ENCODE peak calls at places on chromosomes 1 and 21, in nine cellular contexts. N, K, A, E, D, Y, M, W and B are unnamed samples.

GRCh38 chr1:43671626-43672330 is 21.8 kb downstream of the KDM4A start:
- DNase-seq in N (no peak), K (no peak), A (peak), E (peak), D (no peak), Y (no peak), M (no peak), W (peak), B (peak)

GRCh38 chr1:159000627-159001026 is 9.1 kb upstream of the IFI16 start:
- DNase-seq in N (peak), K (peak), A (peak), E (peak), D (peak), Y (peak), M (peak), W (peak), B (peak)

GRCh38 chr1:34785231-34785874 is 4.3 kb downstream of the GJB3 start:
- DNase-seq in N (no peak), K (no peak), A (no peak), E (no peak), D (no peak), Y (no peak), M (no peak), W (no peak), B (no peak)

GRCh38 chr21:37200641-37201480 is 66.3 kb downstream of the VPS26C start:
- DNase-seq in N (no peak), K (no peak), A (no peak), E (no peak), D (no peak), Y (no peak), M (no peak), W (no peak), B (no peak)

GRCh38 chr1:61463220-61463619 is 261.7 kb downstream of the TM2D1 start:
- DNase-seq in N (no peak), K (no peak), A (no peak), E (no peak), D (no peak), Y (no peak), M (no peak), W (no peak), B (no peak)

GRCh38 chr1:205680073-205680851 is at the start of gene SLC45A3:
- DNase-seq in N (peak), K (peak), A (no peak), E (no peak), D (peak), Y (peak), M (no peak), W (peak), B (peak)

GRCh38 chr1:89555550-89555949 is 30.9 kb downstream of the LRRC8B start:
- DNase-seq in N (no peak), K (no peak), A (no peak), E (no peak), D (no peak), Y (no peak), M (no peak), W (no peak), B (no peak)

GRCh38 chr1:2208309-2209239 is 14.0 kb upstream of the FAAP20 start:
- DNase-seq in N (peak), K (peak), A (peak), E (peak), D (peak), Y (peak), M (peak), W (peak), B (peak)

GRCh38 chr1:207002731-207003146 is 29.8 kb downstream of the C1orf116 start:
- DNase-seq in N (peak), K (no peak), A (peak), E (no peak), D (no peak), Y (peak), M (peak), W (no peak), B (peak)

GRCh38 chr1:41485605-41486004 is 1.1 kb upstream of the EDN2 start:
- DNase-seq in N (no peak), K (peak), A (peak), E (peak), D (peak), Y (no peak), M (no peak), W (peak), B (peak)

GRCh38 chr1:165629848-165630628 is 996 bp upstream of the MGST3 start:
- DNase-seq in N (no peak), K (no peak), A (no peak), E (no peak), D (no peak), Y (no peak), M (no peak), W (no peak), B (no peak)

GRCh38 chr1:25608488-25609178 is 8.0 kb upstream of the MAN1C1 start:
- DNase-seq in N (peak), K (peak), A (peak), E (peak), D (peak), Y (peak), M (peak), W (peak), B (peak)

GRCh38 chr1:158793604-158794003 is 12.6 kb upstream of the OR6N2 start:
- DNase-seq in N (no peak), K (no peak), A (no peak), E (no peak), D (no peak), Y (no peak), M (no peak), W (no peak), B (no peak)

GRCh38 chr1:164796916-164797315 is 237.9 kb downstream of the PBX1 start:
- DNase-seq in N (no peak), K (no peak), A (no peak), E (no peak), D (no peak), Y (no peak), M (no peak), W (no peak), B (no peak)

GRCh38 chr1:203465943-203466342 is 9.7 kb upstream of the PRELP start:
- DNase-seq in N (no peak), K (no peak), A (no peak), E (no peak), D (peak), Y (no peak), M (no peak), W (no peak), B (no peak)

GRCh38 chr1:178944729-178945128 is 73.9 kb upstream of the ANGPTL1 start:
- DNase-seq in N (no peak), K (no peak), A (no peak), E (no peak), D (no peak), Y (no peak), M (no peak), W (no peak), B (no peak)

GRCh38 chr1:231986631-231987291 is 360.2 kb downstream of the DISC1 start:
- DNase-seq in N (no peak), K (no peak), A (peak), E (peak), D (no peak), Y (no peak), M (no peak), W (peak), B (peak)

GRCh38 chr1:234954613-234955012 is 174.0 kb downstream of the TOMM20 start:
- DNase-seq in N (no peak), K (no peak), A (no peak), E (no peak), D (no peak), Y (no peak), M (no peak), W (no peak), B (no peak)

GRCh38 chr1:42926235-42926869 is 32.3 kb downstream of the SLC2A1 start:
- DNase-seq in N (no peak), K (no peak), A (no peak), E (no peak), D (no peak), Y (peak), M (no peak), W (no peak), B (no peak)

GRCh38 chr1:178189814-178190213 is 95.9 kb downstream of the RASAL2 start:
- DNase-seq in N (no peak), K (no peak), A (peak), E (peak), D (no peak), Y (no peak), M (no peak), W (peak), B (no peak)

GRCh38 chr21:36027352-36027751 is 33.0 kb downstream of the SETD4 start:
- DNase-seq in N (no peak), K (no peak), A (peak), E (no peak), D (no peak), Y (no peak), M (no peak), W (peak), B (no peak)

GRCh38 chr1:181149326-181150000 is 61.0 kb downstream of the IER5 start:
- DNase-seq in N (peak), K (no peak), A (no peak), E (no peak), D (no peak), Y (no peak), M (no peak), W (no peak), B (no peak)

GRCh38 chr1:177780096-177780700 is 189.7 kb downstream of the SEC16B start:
- DNase-seq in N (no peak), K (no peak), A (peak), E (peak), D (no peak), Y (no peak), M (no peak), W (peak), B (peak)

GRCh38 chr1:100722211-100722610 is 2.7 kb downstream of the VCAM1 start:
- DNase-seq in N (no peak), K (no peak), A (peak), E (no peak), D (no peak), Y (no peak), M (no peak), W (no peak), B (no peak)

GRCh38 chr21:35563885-35564451 is 496.4 kb downstream of the SETD4 start:
- DNase-seq in N (no peak), K (no peak), A (peak), E (peak), D (peak), Y (no peak), M (peak), W (peak), B (peak)

DNA sequence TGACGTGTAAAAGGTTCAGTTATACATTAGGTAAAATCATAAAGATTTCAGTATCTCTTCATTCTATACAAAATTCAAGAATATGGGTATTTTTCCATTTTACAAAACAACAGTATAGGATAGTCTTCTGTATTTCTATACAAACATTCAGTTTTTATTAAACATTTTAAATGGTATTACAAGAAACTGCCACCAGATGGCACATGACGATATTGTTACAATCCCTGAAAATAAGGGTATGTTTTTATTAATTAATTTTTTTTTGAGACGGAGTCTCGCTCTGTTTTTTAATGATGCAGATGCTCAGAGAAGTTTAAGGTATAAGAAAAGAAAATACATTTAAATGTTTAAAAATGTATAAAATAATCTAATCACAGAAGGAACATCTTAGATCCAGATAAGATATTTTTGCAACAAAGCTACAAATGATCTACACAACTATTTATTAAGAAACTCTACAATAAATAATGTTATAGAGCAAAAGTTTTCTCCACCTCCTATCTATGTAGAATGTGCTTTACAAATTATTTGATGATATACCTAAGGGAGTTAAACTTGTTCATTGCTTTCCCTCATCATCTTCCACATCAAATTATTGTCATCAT is 23.5 kb upstream of the RSBN1 start:
- DNase-seq in N (no peak), K (no peak), A (peak), E (peak), D (no peak), Y (no peak), M (no peak), W (peak), B (peak)
- TF ChIP-seq CTCF in N (peak), K (peak), A (peak), E (no peak), D (peak), Y (peak), M (peak), W (peak), B (peak)

GRCh38 chr1:154870734-154871133 is 653 bp upstream of the KCNN3 start:
- DNase-seq in N (no peak), K (no peak), A (no peak), E (no peak), D (no peak), Y (no peak), M (no peak), W (no peak), B (no peak)
- H3K4me3 ChIP-seq in N (no peak), K (no peak), A (no peak), E (no peak), D (peak), Y (no peak), M (no peak), W (no peak), B (no peak)

GRCh38 chr1:247300491-247301175 is 31.0 kb downstream of the ZNF496 start:
- DNase-seq in N (no peak), K (no peak), A (no peak), E (no peak), D (no peak), Y (no peak), M (no peak), W (no peak), B (no peak)
- TF ChIP-seq CTCF in N (no peak), K (no peak), A (no peak), E (no peak), D (no peak), Y (no peak), M (no peak), W (no peak), B (no peak)

GRCh38 chr1:37797750-37798345 is 4.2 kb downstream of the MANEAL start:
- DNase-seq in N (no peak), K (no peak), A (peak), E (peak), D (no peak), Y (peak), M (no peak), W (peak), B (peak)

GRCh38 chr1:37792943-37793686 is 532 bp upstream of the MANEAL start:
- DNase-seq in N (no peak), K (peak), A (no peak), E (no peak), D (no peak), Y (peak), M (no peak), W (no peak), B (no peak)

GRCh38 chr1:37795340-37796110 is 1.9 kb downstream of the MANEAL start:
- DNase-seq in N (peak), K (peak), A (peak), E (peak), D (peak), Y (peak), M (peak), W (peak), B (peak)

GRCh38 chr1:37793773-37794371 is at the start of gene MANEAL:
- DNase-seq in N (peak), K (peak), A (peak), E (peak), D (peak), Y (peak), M (no peak), W (peak), B (peak)

GRCh38 chr1:37794372-37795339 is 1.0 kb downstream of the MANEAL start:
- DNase-seq in N (no peak), K (no peak), A (no peak), E (no peak), D (no peak), Y (peak), M (no peak), W (no peak), B (no peak)
- H3K4me3 ChIP-seq in N (peak), K (peak), A (no peak), E (no peak), D (no peak), Y (peak), M (peak), W (no peak), B (peak)

GRCh38 chr1:55662875-55663274 is 447.7 kb upstream of the USP24 start:
- DNase-seq in N (no peak), K (no peak), A (no peak), E (no peak), D (no peak), Y (no peak), M (no peak), W (no peak), B (no peak)
- TF ChIP-seq CTCF in N (no peak), K (no peak), A (no peak), E (no peak), D (no peak), Y (no peak), M (no peak), W (no peak), B (no peak)

GRCh38 chr1:115524211-115524610 is 117.6 kb upstream of the VANGL1 start:
- DNase-seq in N (no peak), K (no peak), A (no peak), E (no peak), D (no peak), Y (no peak), M (no peak), W (no peak), B (no peak)
- H3K4me3 ChIP-seq in N (no peak), K (no peak), A (no peak), E (no peak), D (no peak), Y (no peak), M (no peak), W (no peak), B (no peak)

DNA sequence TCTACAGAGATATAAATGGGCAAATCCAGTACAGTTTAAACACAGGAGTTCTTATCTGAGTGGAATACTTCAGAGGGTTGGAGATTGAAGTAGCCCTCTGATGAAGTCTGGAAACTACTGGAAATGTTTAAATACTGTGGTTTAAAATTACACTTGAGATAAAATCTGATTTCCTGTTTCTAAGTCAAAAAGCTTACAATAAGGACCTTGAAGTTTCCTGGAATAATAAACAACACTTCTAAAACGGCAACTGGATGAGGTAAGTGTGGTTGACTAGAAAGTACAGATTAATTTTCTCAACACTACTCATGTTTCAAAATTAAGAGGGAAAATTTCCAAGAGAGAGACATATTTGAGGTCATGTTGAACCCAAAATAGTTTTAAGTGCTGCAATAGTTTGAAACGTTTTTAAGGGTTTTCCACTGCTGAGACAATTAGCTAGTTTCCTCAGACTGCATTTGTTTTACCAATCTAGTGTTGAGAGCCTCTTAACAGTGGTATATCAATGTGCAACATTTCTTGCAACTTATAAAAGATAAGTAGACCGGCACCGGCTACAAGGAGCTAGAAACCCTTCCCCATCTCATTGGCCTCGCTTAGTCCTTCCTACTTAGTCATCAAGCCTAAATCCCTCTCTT is 27.4 kb downstream of the KCNA3 start:
- DNase-seq in N (no peak), K (no peak), A (peak), E (no peak), D (no peak), Y (no peak), M (no peak), W (peak), B (peak)
- TF ChIP-seq CTCF in N (no peak), K (no peak), A (no peak), E (no peak), D (no peak), Y (no peak), M (no peak), W (no peak), B (no peak)

DNA sequence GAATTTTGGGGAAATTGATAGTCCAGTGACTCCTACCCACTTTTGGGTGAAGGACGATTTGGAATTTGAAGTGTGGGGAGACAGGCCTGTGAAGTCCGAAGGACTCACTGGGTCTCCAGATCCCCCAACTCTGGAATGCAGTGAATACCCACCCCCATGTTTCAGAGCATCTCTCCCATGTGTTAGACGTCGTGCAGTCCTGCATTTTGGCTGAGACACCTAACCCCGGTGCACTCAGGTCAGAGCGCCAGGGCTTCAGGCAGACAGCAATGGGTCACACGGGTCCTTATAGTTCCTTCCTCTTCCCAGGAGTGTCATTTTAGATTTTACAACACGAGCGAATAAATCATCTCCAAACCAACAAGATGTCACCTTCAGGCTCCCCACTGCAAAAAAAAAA is 5.1 kb downstream of the PRRX1 start:
- DNase-seq in N (no peak), K (no peak), A (no peak), E (no peak), D (no peak), Y (no peak), M (no peak), W (no peak), B (no peak)
- H3K4me3 ChIP-seq in N (no peak), K (no peak), A (no peak), E (no peak), D (no peak), Y (no peak), M (no peak), W (no peak), B (peak)